ENCODE peak calls at places on chromosomes 6 and 20, in nine cellular contexts. One of them, this sample, is unnamed.
A peak's percentile ranks its signal among the peaks of the same experiment; 100 is the strongest.

GRCh38 chr6:106168097-106168888 is 82.2 kb downstream of the PRDM1 start:
- DNase-seq in activated T-cell treated with anti-CD3 and anti-CD28 coated beads for 4 hours: no peak
- DNase-seq in K562: no peak
- DNase-seq in cardiac muscle cell: no peak
- DNase-seq in CD4-positive, alpha-beta memory T cell: no peak
- DNase-seq in NCI-H748 treated with DMSO at 0.1 percent for 48 hours: no peak
- DNase-seq in HEK293T: no peak
- DNase-seq in cardiac fibroblast: no peak
- DNase-seq in activated CD4-positive, CD25-positive, alpha-beta regulatory T cell: no peak
- DNase-seq in this sample: no peak

GRCh38 chr20:528923-529594 is 14.5 kb downstream of the CSNK2A1 start:
- DNase-seq in CD4-positive, alpha-beta memory T cell: no peak
- DNase-seq in NCI-H748 treated with DMSO at 0.1 percent for 48 hours: no peak
- DNase-seq in activated CD4-positive, CD25-positive, alpha-beta regulatory T cell: no peak
- DNase-seq in K562: no peak
- DNase-seq in activated T-cell treated with anti-CD3 and anti-CD28 coated beads for 4 hours: no peak
- DNase-seq in HEK293T: no peak
- DNase-seq in cardiac muscle cell: peak; percentile 73
- DNase-seq in cardiac fibroblast: peak; percentile 53
- DNase-seq in this sample: no peak

GRCh38 chr20:53937330-53937729 is 133.1 kb downstream of the BCAS1 start:
- DNase-seq in NCI-H748 treated with DMSO at 0.1 percent for 48 hours: no peak
- DNase-seq in activated T-cell treated with anti-CD3 and anti-CD28 coated beads for 4 hours: no peak
- DNase-seq in HEK293T: no peak
- DNase-seq in cardiac fibroblast: no peak
- DNase-seq in activated CD4-positive, CD25-positive, alpha-beta regulatory T cell: no peak
- DNase-seq in cardiac muscle cell: peak; percentile 51
- DNase-seq in CD4-positive, alpha-beta memory T cell: no peak
- DNase-seq in K562: no peak
- DNase-seq in this sample: no peak

GRCh38 chr6:30618270-30618787 is 689 bp downstream of the MRPS18B start:
- DNase-seq in cardiac muscle cell: peak; percentile 33
- DNase-seq in K562: peak; percentile 48
- DNase-seq in CD4-positive, alpha-beta memory T cell: no peak
- DNase-seq in NCI-H748 treated with DMSO at 0.1 percent for 48 hours: no peak
- DNase-seq in activated CD4-positive, CD25-positive, alpha-beta regulatory T cell: no peak
- DNase-seq in cardiac fibroblast: no peak
- DNase-seq in HEK293T: no peak
- DNase-seq in activated T-cell treated with anti-CD3 and anti-CD28 coated beads for 4 hours: no peak
- DNase-seq in this sample: no peak

GRCh38 chr20:2693996-2694471 is 1.5 kb downstream of the EBF4 start:
- DNase-seq in cardiac muscle cell: peak; percentile 13
- DNase-seq in NCI-H748 treated with DMSO at 0.1 percent for 48 hours: peak; percentile 6
- DNase-seq in activated CD4-positive, CD25-positive, alpha-beta regulatory T cell: no peak
- DNase-seq in cardiac fibroblast: no peak
- DNase-seq in activated T-cell treated with anti-CD3 and anti-CD28 coated beads for 4 hours: no peak
- DNase-seq in CD4-positive, alpha-beta memory T cell: no peak
- DNase-seq in HEK293T: no peak
- DNase-seq in K562: peak; percentile 10
- DNase-seq in this sample: no peak

GRCh38 chr6:40550096-40550731 is 37.0 kb downstream of the LRFN2 start:
- DNase-seq in NCI-H748 treated with DMSO at 0.1 percent for 48 hours: peak; percentile 30
- DNase-seq in activated T-cell treated with anti-CD3 and anti-CD28 coated beads for 4 hours: no peak
- DNase-seq in K562: peak; percentile 73
- DNase-seq in activated CD4-positive, CD25-positive, alpha-beta regulatory T cell: no peak
- DNase-seq in HEK293T: peak; percentile 54
- DNase-seq in CD4-positive, alpha-beta memory T cell: no peak
- DNase-seq in cardiac fibroblast: peak; percentile 66
- DNase-seq in cardiac muscle cell: peak; percentile 67
- DNase-seq in this sample: no peak

GRCh38 chr6:41440958-41441357 is 105.2 kb upstream of the FOXP4 start:
- DNase-seq in activated T-cell treated with anti-CD3 and anti-CD28 coated beads for 4 hours: no peak
- DNase-seq in cardiac fibroblast: no peak
- DNase-seq in CD4-positive, alpha-beta memory T cell: no peak
- DNase-seq in HEK293T: no peak
- DNase-seq in cardiac muscle cell: no peak
- DNase-seq in NCI-H748 treated with DMSO at 0.1 percent for 48 hours: no peak
- DNase-seq in activated CD4-positive, CD25-positive, alpha-beta regulatory T cell: no peak
- DNase-seq in K562: no peak
- DNase-seq in this sample: no peak

GRCh38 chr6:9405825-9406224 is 970.5 kb upstream of the SLC35B3 start:
- DNase-seq in NCI-H748 treated with DMSO at 0.1 percent for 48 hours: peak; percentile 88
- DNase-seq in CD4-positive, alpha-beta memory T cell: no peak
- DNase-seq in activated CD4-positive, CD25-positive, alpha-beta regulatory T cell: no peak
- DNase-seq in HEK293T: no peak
- DNase-seq in activated T-cell treated with anti-CD3 and anti-CD28 coated beads for 4 hours: no peak
- DNase-seq in K562: no peak
- DNase-seq in cardiac fibroblast: no peak
- DNase-seq in cardiac muscle cell: no peak
- DNase-seq in this sample: no peak

GRCh38 chr6:124941259-124941658 is 21.0 kb upstream of the RNF217 start:
- DNase-seq in CD4-positive, alpha-beta memory T cell: no peak
- DNase-seq in activated T-cell treated with anti-CD3 and anti-CD28 coated beads for 4 hours: no peak
- DNase-seq in activated CD4-positive, CD25-positive, alpha-beta regulatory T cell: no peak
- DNase-seq in cardiac muscle cell: no peak
- DNase-seq in NCI-H748 treated with DMSO at 0.1 percent for 48 hours: no peak
- DNase-seq in HEK293T: no peak
- DNase-seq in K562: no peak
- DNase-seq in cardiac fibroblast: no peak
- DNase-seq in this sample: no peak

GRCh38 chr6:10441004-10441654 is 26.3 kb upstream of the TFAP2A start:
- DNase-seq in activated T-cell treated with anti-CD3 and anti-CD28 coated beads for 4 hours: no peak
- DNase-seq in NCI-H748 treated with DMSO at 0.1 percent for 48 hours: no peak
- DNase-seq in K562: no peak
- DNase-seq in cardiac fibroblast: peak; percentile 93
- DNase-seq in cardiac muscle cell: peak; percentile 92
- DNase-seq in activated CD4-positive, CD25-positive, alpha-beta regulatory T cell: no peak
- DNase-seq in HEK293T: no peak
- DNase-seq in CD4-positive, alpha-beta memory T cell: no peak
- DNase-seq in this sample: no peak

GRCh38 chr6:43220439-43220951 is 8.8 kb downstream of the DNPH1 start:
- DNase-seq in K562: no peak
- DNase-seq in activated T-cell treated with anti-CD3 and anti-CD28 coated beads for 4 hours: no peak
- DNase-seq in cardiac muscle cell: no peak
- DNase-seq in activated CD4-positive, CD25-positive, alpha-beta regulatory T cell: no peak
- DNase-seq in NCI-H748 treated with DMSO at 0.1 percent for 48 hours: no peak
- DNase-seq in cardiac fibroblast: no peak
- DNase-seq in HEK293T: no peak
- DNase-seq in CD4-positive, alpha-beta memory T cell: no peak
- DNase-seq in this sample: no peak

GRCh38 chr6:158039571-158040050 is 57.9 kb downstream of the SYNJ2 start:
- DNase-seq in K562: no peak
- DNase-seq in HEK293T: no peak
- DNase-seq in cardiac fibroblast: peak; percentile 35
- DNase-seq in NCI-H748 treated with DMSO at 0.1 percent for 48 hours: no peak
- DNase-seq in cardiac muscle cell: peak; percentile 49
- DNase-seq in activated CD4-positive, CD25-positive, alpha-beta regulatory T cell: no peak
- DNase-seq in CD4-positive, alpha-beta memory T cell: no peak
- DNase-seq in activated T-cell treated with anti-CD3 and anti-CD28 coated beads for 4 hours: no peak
- DNase-seq in this sample: no peak

GRCh38 chr6:113879186-113880096 is 22.3 kb downstream of the MARCKS start:
- DNase-seq in HEK293T: peak; percentile 74
- DNase-seq in K562: peak; percentile 36
- DNase-seq in NCI-H748 treated with DMSO at 0.1 percent for 48 hours: peak; percentile 86
- DNase-seq in CD4-positive, alpha-beta memory T cell: no peak
- DNase-seq in cardiac muscle cell: peak; percentile 85
- DNase-seq in activated CD4-positive, CD25-positive, alpha-beta regulatory T cell: no peak
- DNase-seq in cardiac fibroblast: peak; percentile 82
- DNase-seq in activated T-cell treated with anti-CD3 and anti-CD28 coated beads for 4 hours: no peak
- DNase-seq in this sample: no peak

GRCh38 chr6:165988306-165988756 is 179.3 kb downstream of the TBXT start:
- DNase-seq in K562: no peak
- DNase-seq in activated CD4-positive, CD25-positive, alpha-beta regulatory T cell: no peak
- DNase-seq in cardiac fibroblast: no peak
- DNase-seq in HEK293T: no peak
- DNase-seq in NCI-H748 treated with DMSO at 0.1 percent for 48 hours: no peak
- DNase-seq in activated T-cell treated with anti-CD3 and anti-CD28 coated beads for 4 hours: no peak
- DNase-seq in CD4-positive, alpha-beta memory T cell: no peak
- DNase-seq in cardiac muscle cell: no peak
- DNase-seq in this sample: no peak

GRCh38 chr20:25032478-25033183 is 25.3 kb downstream of the ACSS1 start:
- DNase-seq in NCI-H748 treated with DMSO at 0.1 percent for 48 hours: no peak
- DNase-seq in cardiac fibroblast: peak; percentile 81
- DNase-seq in activated T-cell treated with anti-CD3 and anti-CD28 coated beads for 4 hours: no peak
- DNase-seq in K562: no peak
- DNase-seq in cardiac muscle cell: peak; percentile 93
- DNase-seq in activated CD4-positive, CD25-positive, alpha-beta regulatory T cell: no peak
- DNase-seq in HEK293T: no peak
- DNase-seq in CD4-positive, alpha-beta memory T cell: no peak
- DNase-seq in this sample: no peak

GRCh38 chr6:160297310-160297709 is 38.7 kb upstream of the SLC22A2 start:
- DNase-seq in activated T-cell treated with anti-CD3 and anti-CD28 coated beads for 4 hours: no peak
- DNase-seq in activated CD4-positive, CD25-positive, alpha-beta regulatory T cell: no peak
- DNase-seq in CD4-positive, alpha-beta memory T cell: no peak
- DNase-seq in K562: no peak
- DNase-seq in cardiac muscle cell: no peak
- DNase-seq in NCI-H748 treated with DMSO at 0.1 percent for 48 hours: no peak
- DNase-seq in HEK293T: no peak
- DNase-seq in cardiac fibroblast: no peak
- DNase-seq in this sample: no peak

GRCh38 chr6:11938285-11938890 is 73.7 kb upstream of the HIVEP1 start:
- DNase-seq in cardiac fibroblast: no peak
- DNase-seq in CD4-positive, alpha-beta memory T cell: no peak
- DNase-seq in activated CD4-positive, CD25-positive, alpha-beta regulatory T cell: no peak
- DNase-seq in cardiac muscle cell: no peak
- DNase-seq in activated T-cell treated with anti-CD3 and anti-CD28 coated beads for 4 hours: no peak
- DNase-seq in NCI-H748 treated with DMSO at 0.1 percent for 48 hours: no peak
- DNase-seq in HEK293T: no peak
- DNase-seq in K562: peak; percentile 92
- DNase-seq in this sample: no peak

GRCh38 chr20:25089662-25090061 is 7.7 kb upstream of the VSX1 start:
- DNase-seq in activated CD4-positive, CD25-positive, alpha-beta regulatory T cell: no peak
- DNase-seq in CD4-positive, alpha-beta memory T cell: no peak
- DNase-seq in HEK293T: no peak
- DNase-seq in K562: no peak
- DNase-seq in cardiac muscle cell: no peak
- DNase-seq in activated T-cell treated with anti-CD3 and anti-CD28 coated beads for 4 hours: no peak
- DNase-seq in NCI-H748 treated with DMSO at 0.1 percent for 48 hours: no peak
- DNase-seq in cardiac fibroblast: no peak
- DNase-seq in this sample: no peak

GRCh38 chr6:45057711-45058110 is 270.4 kb upstream of the RUNX2 start:
- DNase-seq in cardiac muscle cell: no peak
- DNase-seq in HEK293T: no peak
- DNase-seq in NCI-H748 treated with DMSO at 0.1 percent for 48 hours: no peak
- DNase-seq in activated T-cell treated with anti-CD3 and anti-CD28 coated beads for 4 hours: no peak
- DNase-seq in CD4-positive, alpha-beta memory T cell: no peak
- DNase-seq in activated CD4-positive, CD25-positive, alpha-beta regulatory T cell: no peak
- DNase-seq in cardiac fibroblast: no peak
- DNase-seq in K562: no peak
- DNase-seq in this sample: no peak

GRCh38 chr6:84785676-84786075 is 21.3 kb upstream of the TBX18 start:
- DNase-seq in HEK293T: no peak
- DNase-seq in K562: no peak
- DNase-seq in cardiac muscle cell: no peak
- DNase-seq in NCI-H748 treated with DMSO at 0.1 percent for 48 hours: no peak
- DNase-seq in activated CD4-positive, CD25-positive, alpha-beta regulatory T cell: no peak
- DNase-seq in CD4-positive, alpha-beta memory T cell: no peak
- DNase-seq in activated T-cell treated with anti-CD3 and anti-CD28 coated beads for 4 hours: no peak
- DNase-seq in cardiac fibroblast: no peak
- DNase-seq in this sample: no peak

GRCh38 chr20:57389695-57390603 is 1.2 kb upstream of the RBM38 start:
- DNase-seq in cardiac muscle cell: no peak
- DNase-seq in NCI-H748 treated with DMSO at 0.1 percent for 48 hours: no peak
- DNase-seq in CD4-positive, alpha-beta memory T cell: peak; percentile 68
- DNase-seq in activated T-cell treated with anti-CD3 and anti-CD28 coated beads for 4 hours: peak; percentile 57
- DNase-seq in cardiac fibroblast: no peak
- DNase-seq in K562: peak; percentile 73
- DNase-seq in activated CD4-positive, CD25-positive, alpha-beta regulatory T cell: peak; percentile 35
- DNase-seq in HEK293T: no peak
- DNase-seq in this sample: peak; percentile 68

This sample was measured in stimulated activated CD4-positive, alpha-beta T cell treated with anti-CD3 and anti-CD28 coated beads, Interleukin-1b, Interleukin-23, amount 100 ng/mL, for 4 hours.